ENCODE peak calls at places on chromosome 6, in six cellular contexts. L is adrenal gland; S is ovary; D is CD8-positive, alpha-beta memory T cell; Z is kidney; P is CD4-positive, alpha-beta T cell. F is an unnamed sample.

GRCh38 chr6:22764521-22764920 is 195.2 kb downstream of the HDGFL1 start:
- DNase-seq in L (no peak), S (no peak), D (no peak), Z (no peak), P (no peak), F (no peak)

GRCh38 chr6:148523051-148523450 is 180.4 kb downstream of the SASH1 start:
- DNase-seq in L (no peak), S (no peak), D (no peak), Z (no peak), P (no peak), F (no peak)

GRCh38 chr6:26184492-26184891 is 97.3 kb downstream of the HFE start:
- DNase-seq in L (no peak), S (no peak), D (no peak), Z (no peak), P (no peak), F (no peak)

GRCh38 chr6:14001329-14002012 is 76.7 kb downstream of the RNF182 start:
- DNase-seq in L (no peak), S (no peak), D (no peak), Z (peak), P (no peak), F (no peak)

GRCh38 chr6:63441266-63441956 is 121.6 kb upstream of the LGSN start:
- DNase-seq in L (no peak), S (no peak), D (no peak), Z (no peak), P (no peak), F (no peak)

GRCh38 chr6:106103728-106104109 is 17.6 kb downstream of the PRDM1 start:
- DNase-seq in L (no peak), S (no peak), D (peak), Z (peak), P (peak), F (no peak)

GRCh38 chr6:34513628-34514027 is 42.5 kb downstream of the SPDEF start:
- DNase-seq in L (no peak), S (peak), D (no peak), Z (no peak), P (no peak), F (no peak)

GRCh38 chr6:85756982-85757381 is 114.3 kb upstream of the SYNCRIP start:
- DNase-seq in L (no peak), S (no peak), D (no peak), Z (no peak), P (no peak), F (no peak)

GRCh38 chr6:339480-339879 is 47.2 kb downstream of the DUSP22 start:
- DNase-seq in L (no peak), S (no peak), D (no peak), Z (no peak), P (no peak), F (no peak)

GRCh38 chr6:37507690-37508421 is 8.2 kb upstream of the CCDC167 start:
- DNase-seq in L (no peak), S (no peak), D (no peak), Z (no peak), P (peak), F (no peak)

GRCh38 chr6:21791596-21791995 is 198.0 kb downstream of the SOX4 start:
- DNase-seq in L (no peak), S (no peak), D (no peak), Z (no peak), P (no peak), F (no peak)

GRCh38 chr6:37691904-37692806 is 5.5 kb downstream of the MDGA1 start:
- DNase-seq in L (peak), S (peak), D (peak), Z (peak), P (peak), F (peak)

GRCh38 chr6:23952214-23952613 is 173.8 kb upstream of the NRSN1 start:
- DNase-seq in L (no peak), S (no peak), D (no peak), Z (no peak), P (no peak), F (no peak)

GRCh38 chr6:107489636-107490567 is at the start of gene SOBP:
- DNase-seq in L (peak), S (peak), D (peak), Z (peak), P (no peak), F (peak)

GRCh38 chr6:28218312-28219248 is 6.5 kb upstream of the ZSCAN9 start:
- DNase-seq in L (peak), S (peak), D (peak), Z (peak), P (no peak), F (peak)

GRCh38 chr6:16130932-16131387 is 2.1 kb downstream of the MYLIP start:
- DNase-seq in L (no peak), S (no peak), D (peak), Z (no peak), P (peak), F (no peak)

GRCh38 chr6:110529355-110529754 is 52.9 kb upstream of the SLC22A16 start:
- DNase-seq in L (no peak), S (no peak), D (no peak), Z (no peak), P (no peak), F (no peak)

GRCh38 chr6:131136021-131136847 is 967 bp downstream of the AKAP7 start:
- DNase-seq in L (peak), S (no peak), D (no peak), Z (no peak), P (no peak), F (no peak)

GRCh38 chr6:122422614-122423267 is 23.3 kb downstream of the HSF2 start:
- DNase-seq in L (no peak), S (no peak), D (no peak), Z (no peak), P (no peak), F (no peak)

GRCh38 chr6:6984585-6985366 is 123.0 kb upstream of the RREB1 start:
- DNase-seq in L (no peak), S (no peak), D (no peak), Z (no peak), P (no peak), F (no peak)
- H3K27ac ChIP-seq in L (no peak), S (no peak), D (no peak), Z (no peak), P (no peak), F (no peak)

DNA sequence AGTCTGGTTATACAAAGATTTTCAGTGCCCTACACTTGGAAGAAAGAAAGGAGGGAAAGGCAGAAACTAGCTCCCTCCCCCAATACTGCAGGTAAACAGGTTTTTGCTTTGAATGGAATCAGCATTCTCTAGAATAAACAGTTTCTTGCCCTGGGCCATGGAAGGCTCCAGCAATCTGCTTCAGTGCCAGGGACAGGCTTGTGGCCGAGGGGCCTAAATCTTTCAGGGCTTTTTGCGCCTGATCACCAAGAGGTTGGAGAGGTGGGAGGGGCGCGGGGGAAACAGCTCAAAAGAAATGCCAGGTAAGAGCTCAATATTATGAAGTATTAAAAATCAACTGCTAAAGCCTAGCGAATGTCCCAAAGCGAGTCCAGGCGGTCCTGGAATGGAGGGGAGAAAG is 23.8 kb downstream of the TFAP2B start:
- DNase-seq in L (no peak), S (no peak), D (no peak), Z (no peak), P (no peak), F (no peak)
- H3K27ac ChIP-seq in L (no peak), S (no peak), D (no peak), Z (peak), P (no peak), F (no peak)

GRCh38 chr6:1762203-1762602 is 152.5 kb downstream of the FOXC1 start:
- DNase-seq in L (no peak), S (no peak), D (no peak), Z (no peak), P (no peak), F (no peak)
- H3K27ac ChIP-seq in L (no peak), S (no peak), D (no peak), Z (no peak), P (no peak), F (no peak)

DNA sequence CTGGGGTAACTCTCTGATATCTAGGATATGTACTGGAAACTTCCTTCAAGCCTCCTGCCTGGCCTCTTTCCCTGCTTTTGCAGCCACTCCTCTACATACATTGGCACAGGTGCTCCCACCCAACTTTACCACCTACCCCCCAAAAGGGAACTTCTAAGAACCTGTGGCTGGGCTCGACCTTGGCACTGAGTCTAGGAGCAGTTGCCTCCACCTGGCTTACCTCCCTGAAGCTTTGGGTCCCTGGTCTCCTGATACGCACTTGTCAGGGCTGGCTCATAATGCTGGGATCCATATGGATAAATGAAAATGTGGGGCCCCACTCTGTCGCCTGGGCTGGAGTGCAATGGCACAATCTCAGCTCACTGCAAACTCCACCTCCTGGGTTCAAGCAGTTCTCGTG is 56.2 kb downstream of the SSR1 start:
- DNase-seq in L (no peak), S (no peak), D (no peak), Z (peak), P (no peak), F (peak)
- H3K27ac ChIP-seq in L (no peak), S (no peak), D (no peak), Z (no peak), P (no peak), F (no peak)

DNA sequence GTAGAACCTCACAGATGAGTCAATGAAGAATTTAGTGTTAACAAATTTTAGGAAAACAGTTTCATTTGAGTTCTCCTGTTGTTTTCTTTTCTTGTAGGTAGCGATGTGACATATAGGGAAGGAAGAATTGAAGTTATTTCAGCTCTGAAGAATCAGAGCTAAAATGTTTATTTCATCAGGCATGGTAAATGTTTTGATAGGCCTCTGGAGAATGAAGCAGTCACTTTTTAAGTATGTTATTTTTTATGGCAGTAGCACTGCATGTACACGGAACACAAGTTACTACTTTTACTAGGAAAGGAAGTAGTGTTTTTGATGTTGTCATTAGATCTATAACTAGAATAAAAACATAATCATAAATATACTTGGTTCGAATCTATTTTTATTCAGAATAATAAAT is 1357.3 kb upstream of the CITED2 start:
- DNase-seq in L (no peak), S (no peak), D (no peak), Z (no peak), P (no peak), F (no peak)
- H3K27ac ChIP-seq in L (no peak), S (no peak), D (no peak), Z (no peak), P (no peak), F (no peak)

GRCh38 chr6:65182681-65183080 is 524.3 kb downstream of the EYS start:
- DNase-seq in L (peak), S (no peak), D (no peak), Z (no peak), P (no peak), F (no peak)
- H3K27ac ChIP-seq in L (no peak), S (no peak), D (no peak), Z (no peak), P (no peak), F (no peak)

DNA sequence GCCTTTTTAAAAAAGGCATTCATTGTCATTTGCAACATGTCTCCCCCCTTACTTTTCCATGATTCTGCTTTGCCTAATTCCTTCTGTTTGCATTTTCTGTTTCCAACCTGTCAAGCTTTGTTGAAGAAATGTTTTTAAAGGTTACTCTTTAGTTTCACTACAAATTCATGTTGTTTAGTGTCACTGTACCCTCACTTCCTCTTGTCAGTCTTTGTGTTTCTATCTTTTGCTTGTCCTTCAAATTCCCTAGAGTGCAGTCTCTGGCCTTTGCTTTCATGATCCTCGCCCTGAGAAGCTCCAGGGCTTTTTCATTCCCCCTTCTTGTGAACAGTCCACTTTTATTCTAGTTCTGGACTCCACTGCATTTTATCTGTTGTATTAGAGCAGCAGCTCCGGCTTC is 90.6 kb downstream of the MAP3K4 start:
- DNase-seq in L (no peak), S (no peak), D (no peak), Z (no peak), P (no peak), F (no peak)
- H3K27ac ChIP-seq in L (no peak), S (no peak), D (no peak), Z (no peak), P (no peak), F (peak)

GRCh38 chr6:129606664-129607063 is 103.3 kb downstream of the ARHGAP18 start:
- DNase-seq in L (no peak), S (no peak), D (no peak), Z (no peak), P (no peak), F (no peak)

GRCh38 chr6:129604321-129604720 is 105.7 kb downstream of the ARHGAP18 start:
- DNase-seq in L (no peak), S (no peak), D (no peak), Z (no peak), P (no peak), F (no peak)

GRCh38 chr6:129605095-129605494 is 104.9 kb downstream of the ARHGAP18 start:
- DNase-seq in L (no peak), S (no peak), D (no peak), Z (no peak), P (no peak), F (no peak)

GRCh38 chr6:129607581-129608186 is 102.3 kb downstream of the ARHGAP18 start:
- DNase-seq in L (no peak), S (peak), D (no peak), Z (no peak), P (no peak), F (no peak)

DNA sequence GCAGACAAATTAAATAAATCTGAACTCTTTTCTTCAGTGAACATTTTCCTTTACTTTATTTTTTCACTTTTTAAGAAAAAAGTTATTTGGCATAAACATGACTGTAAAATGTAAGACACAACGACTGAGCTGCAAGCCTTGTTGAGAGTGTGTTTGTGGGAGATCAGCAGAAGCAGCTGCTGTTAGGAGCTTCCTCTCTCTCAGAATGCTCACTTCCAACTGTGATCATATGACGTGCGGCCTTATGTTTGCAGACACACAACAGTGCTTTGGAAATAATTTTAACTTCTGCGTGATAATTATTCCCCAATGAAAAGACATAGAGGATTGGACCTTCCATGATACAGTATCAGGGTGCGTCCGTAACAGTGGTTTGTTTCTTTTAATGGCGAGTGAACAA is 104.0 kb downstream of the ARHGAP18 start:
- DNase-seq in L (no peak), S (no peak), D (no peak), Z (no peak), P (no peak), F (no peak)
- H3K27ac ChIP-seq in L (no peak), S (no peak), D (no peak), Z (no peak), P (no peak), F (peak)

GRCh38 chr6:161265554-161265953 is 8.3 kb downstream of the AGPAT4 start:
- DNase-seq in L (no peak), S (no peak), D (no peak), Z (no peak), P (no peak), F (no peak)

GRCh38 chr6:161266866-161267265 is 7.0 kb downstream of the AGPAT4 start:
- DNase-seq in L (no peak), S (no peak), D (no peak), Z (no peak), P (no peak), F (no peak)

GRCh38 chr6:161265975-161266374 is 7.9 kb downstream of the AGPAT4 start:
- DNase-seq in L (no peak), S (no peak), D (no peak), Z (peak), P (no peak), F (no peak)

GRCh38 chr6:161261797-161262196 is 12.1 kb downstream of the AGPAT4 start:
- DNase-seq in L (no peak), S (no peak), D (no peak), Z (no peak), P (no peak), F (no peak)

GRCh38 chr6:161264181-161264580 is 9.7 kb downstream of the AGPAT4 start:
- DNase-seq in L (no peak), S (no peak), D (no peak), Z (peak), P (no peak), F (no peak)
- H3K27ac ChIP-seq in L (no peak), S (no peak), D (no peak), Z (no peak), P (no peak), F (no peak)

DNA sequence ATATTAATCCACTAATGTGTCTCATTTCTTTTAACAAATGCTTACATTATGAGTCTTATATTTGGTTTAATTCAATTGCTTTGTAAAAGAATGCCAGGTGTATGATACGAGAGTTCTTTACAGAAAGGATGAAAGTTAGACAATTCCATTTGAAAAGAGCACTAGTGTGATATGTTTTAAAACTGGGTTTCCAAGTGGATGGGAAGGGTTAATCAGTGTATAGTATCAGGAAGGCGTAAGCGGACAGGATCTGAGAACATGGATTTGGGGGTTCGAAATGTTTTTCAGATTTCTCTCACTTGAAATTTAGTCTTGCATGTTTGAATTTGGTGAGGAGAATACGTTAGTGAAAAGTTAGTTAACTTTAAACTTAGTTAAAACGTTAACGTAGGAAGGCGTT is 2.6 kb downstream of the FOXO3 start:
- DNase-seq in L (no peak), S (no peak), D (no peak), Z (no peak), P (no peak), F (no peak)
- H3K27ac ChIP-seq in L (peak), S (peak), D (no peak), Z (no peak), P (no peak), F (peak)